ENCODE peak calls at places on chromosomes 6 and 20, in four cellular contexts. One of them, this sample, is unnamed.

GRCh38 chr6:121443953-121444590 is 8.6 kb downstream of the GJA1 start:
- DNase-seq in heart left ventricle: no peak
- DNase-seq in CD4-positive, CD25-positive, alpha-beta regulatory T cell: no peak
- DNase-seq in AG09309: no peak
- DNase-seq in this sample: no peak

GRCh38 chr6:133621751-133622150 is 267.2 kb upstream of the TCF21 start:
- DNase-seq in heart left ventricle: no peak
- DNase-seq in CD4-positive, CD25-positive, alpha-beta regulatory T cell: no peak
- DNase-seq in AG09309: no peak
- DNase-seq in this sample: peak; percentile 75

GRCh38 chr6:46323312-46323965 is 152.7 kb upstream of the ENPP5 start:
- DNase-seq in heart left ventricle: no peak
- DNase-seq in CD4-positive, CD25-positive, alpha-beta regulatory T cell: no peak
- DNase-seq in AG09309: peak; percentile 96
- DNase-seq in this sample: peak; percentile 51

GRCh38 chr6:28807682-28808280 is 116.0 kb downstream of the TRIM27 start:
- DNase-seq in heart left ventricle: no peak
- DNase-seq in CD4-positive, CD25-positive, alpha-beta regulatory T cell: no peak
- DNase-seq in AG09309: no peak
- DNase-seq in this sample: peak; percentile 77

GRCh38 chr6:37565267-37566208 is 65.8 kb upstream of the CCDC167 start:
- DNase-seq in heart left ventricle: no peak
- DNase-seq in CD4-positive, CD25-positive, alpha-beta regulatory T cell: no peak
- DNase-seq in AG09309: no peak
- DNase-seq in this sample: no peak

GRCh38 chr6:105596284-105596755 is 193.4 kb upstream of the PREP start:
- DNase-seq in heart left ventricle: no peak
- DNase-seq in CD4-positive, CD25-positive, alpha-beta regulatory T cell: no peak
- DNase-seq in AG09309: peak; percentile 98
- DNase-seq in this sample: peak; percentile 87

GRCh38 chr20:25987073-25987927 is 290.6 kb upstream of the ZNF337 start:
- DNase-seq in heart left ventricle: peak; percentile 61
- DNase-seq in CD4-positive, CD25-positive, alpha-beta regulatory T cell: peak; percentile 49
- DNase-seq in AG09309: no peak
- DNase-seq in this sample: peak; percentile 41

GRCh38 chr6:151391471-151392428 is at the start of gene ZBTB2:
- DNase-seq in heart left ventricle: peak; percentile 80
- DNase-seq in CD4-positive, CD25-positive, alpha-beta regulatory T cell: peak; percentile 71
- DNase-seq in AG09309: no peak
- DNase-seq in this sample: peak; percentile 83

GRCh38 chr20:32975698-32976674 is 28.2 kb downstream of the SUN5 start:
- DNase-seq in heart left ventricle: peak; percentile 82
- DNase-seq in CD4-positive, CD25-positive, alpha-beta regulatory T cell: no peak
- DNase-seq in AG09309: no peak
- DNase-seq in this sample: no peak

GRCh38 chr6:50889912-50890311 is 71.2 kb downstream of the TFAP2B start:
- DNase-seq in heart left ventricle: no peak
- DNase-seq in CD4-positive, CD25-positive, alpha-beta regulatory T cell: no peak
- DNase-seq in AG09309: no peak
- DNase-seq in this sample: no peak

GRCh38 chr6:74447013-74447412 is 751.0 kb downstream of the CD109 start:
- DNase-seq in heart left ventricle: no peak
- DNase-seq in CD4-positive, CD25-positive, alpha-beta regulatory T cell: no peak
- DNase-seq in AG09309: no peak
- DNase-seq in this sample: peak; percentile 37

GRCh38 chr20:23187759-23188158 is 101.6 kb upstream of the CD93 start:
- DNase-seq in heart left ventricle: peak; percentile 48
- DNase-seq in CD4-positive, CD25-positive, alpha-beta regulatory T cell: no peak
- DNase-seq in AG09309: no peak
- DNase-seq in this sample: no peak

GRCh38 chr6:113723182-113723581 is 134.0 kb upstream of the MARCKS start:
- DNase-seq in heart left ventricle: no peak
- DNase-seq in CD4-positive, CD25-positive, alpha-beta regulatory T cell: no peak
- DNase-seq in AG09309: no peak
- DNase-seq in this sample: no peak

GRCh38 chr6:13453771-13454251 is 33.6 kb downstream of the GFOD1 start:
- DNase-seq in heart left ventricle: no peak
- DNase-seq in CD4-positive, CD25-positive, alpha-beta regulatory T cell: no peak
- DNase-seq in AG09309: no peak
- DNase-seq in this sample: peak; percentile 54

GRCh38 chr20:8372819-8373218 is 240.8 kb downstream of the PLCB1 start:
- DNase-seq in heart left ventricle: no peak
- DNase-seq in CD4-positive, CD25-positive, alpha-beta regulatory T cell: no peak
- DNase-seq in AG09309: no peak
- DNase-seq in this sample: no peak

GRCh38 chr6:150037526-150038201 is 12.3 kb upstream of the RAET1L start:
- DNase-seq in heart left ventricle: no peak
- DNase-seq in CD4-positive, CD25-positive, alpha-beta regulatory T cell: no peak
- DNase-seq in AG09309: no peak
- DNase-seq in this sample: peak; percentile 16

GRCh38 chr6:100724696-100725095 is 156.4 kb downstream of the ASCC3 start:
- DNase-seq in heart left ventricle: no peak
- DNase-seq in CD4-positive, CD25-positive, alpha-beta regulatory T cell: no peak
- DNase-seq in AG09309: no peak
- DNase-seq in this sample: no peak

GRCh38 chr6:33860706-33861474 is 57.1 kb upstream of the MLN start:
- DNase-seq in heart left ventricle: no peak
- DNase-seq in CD4-positive, CD25-positive, alpha-beta regulatory T cell: peak; percentile 59
- DNase-seq in AG09309: no peak
- DNase-seq in this sample: peak; percentile 37

GRCh38 chr20:60057866-60058807 is 99.9 kb downstream of the CDH26 start:
- DNase-seq in heart left ventricle: peak; percentile 61
- DNase-seq in CD4-positive, CD25-positive, alpha-beta regulatory T cell: peak; percentile 20
- DNase-seq in AG09309: no peak
- DNase-seq in this sample: no peak

GRCh38 chr20:36836591-36837329 is 39.2 kb upstream of the TLDC2 start:
- DNase-seq in heart left ventricle: no peak
- DNase-seq in CD4-positive, CD25-positive, alpha-beta regulatory T cell: no peak
- DNase-seq in AG09309: no peak
- DNase-seq in this sample: peak; percentile 73

GRCh38 chr20:3590164-3590563 is 73.0 kb downstream of the GFRA4 start:
- DNase-seq in heart left ventricle: no peak
- DNase-seq in CD4-positive, CD25-positive, alpha-beta regulatory T cell: no peak
- DNase-seq in AG09309: no peak
- DNase-seq in this sample: no peak

GRCh38 chr20:20267685-20268429 is 100.0 kb upstream of the INSM1 start:
- DNase-seq in heart left ventricle: no peak
- DNase-seq in CD4-positive, CD25-positive, alpha-beta regulatory T cell: no peak
- DNase-seq in AG09309: no peak
- DNase-seq in this sample: no peak

GRCh38 chr6:24125980-24126379 is at the start of gene NRSN1:
- DNase-seq in heart left ventricle: no peak
- DNase-seq in CD4-positive, CD25-positive, alpha-beta regulatory T cell: no peak
- DNase-seq in AG09309: no peak
- DNase-seq in this sample: no peak

GRCh38 chr20:833121-833449 is 430 bp upstream of the FAM110A start:
- DNase-seq in heart left ventricle: no peak
- DNase-seq in CD4-positive, CD25-positive, alpha-beta regulatory T cell: no peak
- DNase-seq in AG09309: no peak
- DNase-seq in this sample: no peak

GRCh38 chr20:34708621-34709043 is 4.5 kb downstream of the TP53INP2 start:
- DNase-seq in heart left ventricle: peak; percentile 45
- DNase-seq in CD4-positive, CD25-positive, alpha-beta regulatory T cell: peak; percentile 59
- DNase-seq in AG09309: no peak
- DNase-seq in this sample: peak; percentile 81

GRCh38 chr6:43250992-43251373 is 7.7 kb downstream of the TTBK1 start:
- DNase-seq in heart left ventricle: no peak
- DNase-seq in CD4-positive, CD25-positive, alpha-beta regulatory T cell: no peak
- DNase-seq in AG09309: no peak
- DNase-seq in this sample: peak; percentile 22

GRCh38 chr6:114342826-114343781 is at the start of gene HS3ST5:
- DNase-seq in heart left ventricle: peak; percentile 30
- DNase-seq in CD4-positive, CD25-positive, alpha-beta regulatory T cell: no peak
- DNase-seq in AG09309: no peak
- DNase-seq in this sample: no peak

GRCh38 chr6:160247457-160247883 is 11.2 kb downstream of the SLC22A2 start:
- DNase-seq in heart left ventricle: peak; percentile 36
- DNase-seq in CD4-positive, CD25-positive, alpha-beta regulatory T cell: no peak
- DNase-seq in AG09309: no peak
- DNase-seq in this sample: no peak

GRCh38 chr6:3229566-3230274 is 2.3 kb upstream of the TUBB2B start:
- DNase-seq in heart left ventricle: no peak
- DNase-seq in CD4-positive, CD25-positive, alpha-beta regulatory T cell: no peak
- DNase-seq in AG09309: no peak
- DNase-seq in this sample: no peak

GRCh38 chr6:206264-206663 is 86.0 kb upstream of the DUSP22 start:
- DNase-seq in heart left ventricle: no peak
- DNase-seq in CD4-positive, CD25-positive, alpha-beta regulatory T cell: no peak
- DNase-seq in AG09309: no peak
- DNase-seq in this sample: no peak

GRCh38 chr20:22763257-22763906 is 179.0 kb upstream of the FOXA2 start:
- DNase-seq in heart left ventricle: peak; percentile 75
- DNase-seq in CD4-positive, CD25-positive, alpha-beta regulatory T cell: no peak
- DNase-seq in AG09309: no peak
- DNase-seq in this sample: no peak

GRCh38 chr20:49700411-49701185 is 13.1 kb downstream of the B4GALT5 start:
- DNase-seq in heart left ventricle: no peak
- DNase-seq in CD4-positive, CD25-positive, alpha-beta regulatory T cell: no peak
- DNase-seq in AG09309: peak; percentile 64
- DNase-seq in this sample: peak; percentile 78

GRCh38 chr6:81171991-81172740 is 580.3 kb downstream of the TENT5A start:
- DNase-seq in heart left ventricle: peak; percentile 26
- DNase-seq in CD4-positive, CD25-positive, alpha-beta regulatory T cell: no peak
- DNase-seq in AG09309: no peak
- DNase-seq in this sample: peak; percentile 79

GRCh38 chr6:100731411-100731810 is 149.7 kb downstream of the ASCC3 start:
- DNase-seq in heart left ventricle: no peak
- DNase-seq in CD4-positive, CD25-positive, alpha-beta regulatory T cell: no peak
- DNase-seq in AG09309: no peak
- DNase-seq in this sample: no peak

GRCh38 chr6:128521302-128521632 is 868 bp upstream of the PTPRK start:
- DNase-seq in heart left ventricle: no peak
- DNase-seq in CD4-positive, CD25-positive, alpha-beta regulatory T cell: no peak
- DNase-seq in AG09309: no peak
- DNase-seq in this sample: no peak
- H3K4me3 ChIP-seq in heart left ventricle: peak overlapping the region; percentile 90
- H3K4me3 ChIP-seq in CD4-positive, CD25-positive, alpha-beta regulatory T cell: peak overlapping the region; percentile 18
- H3K4me3 ChIP-seq in AG09309: peak overlapping the region; percentile 97
- H3K4me3 ChIP-seq in this sample: peak overlapping the region; percentile 100

GRCh38 chr6:144416244-144416643 is 131.1 kb downstream of the UTRN start:
- DNase-seq in heart left ventricle: no peak
- DNase-seq in CD4-positive, CD25-positive, alpha-beta regulatory T cell: no peak
- DNase-seq in AG09309: no peak
- DNase-seq in this sample: no peak

GRCh38 chr6:144415835-144416237 is 130.7 kb downstream of the UTRN start:
- DNase-seq in heart left ventricle: no peak
- DNase-seq in CD4-positive, CD25-positive, alpha-beta regulatory T cell: no peak
- DNase-seq in AG09309: peak; percentile 24
- DNase-seq in this sample: peak; percentile 91

GRCh38 chr6:144416773-144417172 is 131.6 kb downstream of the UTRN start:
- DNase-seq in heart left ventricle: no peak
- DNase-seq in CD4-positive, CD25-positive, alpha-beta regulatory T cell: no peak
- DNase-seq in AG09309: no peak
- DNase-seq in this sample: peak; percentile 17

GRCh38 chr6:144413418-144413817 is 128.3 kb downstream of the UTRN start:
- DNase-seq in heart left ventricle: no peak
- DNase-seq in CD4-positive, CD25-positive, alpha-beta regulatory T cell: no peak
- DNase-seq in AG09309: no peak
- DNase-seq in this sample: no peak

GRCh38 chr6:144415014-144415413 is 129.9 kb downstream of the UTRN start:
- DNase-seq in heart left ventricle: no peak
- DNase-seq in CD4-positive, CD25-positive, alpha-beta regulatory T cell: no peak
- DNase-seq in AG09309: no peak
- DNase-seq in this sample: peak; percentile 84
- H3K4me3 ChIP-seq in heart left ventricle: no peak overlapping the region
- H3K4me3 ChIP-seq in CD4-positive, CD25-positive, alpha-beta regulatory T cell: no peak overlapping the region
- H3K4me3 ChIP-seq in AG09309: no peak overlapping the region
- H3K4me3 ChIP-seq in this sample: no peak overlapping the region

GRCh38 chr6:156167289-156168076 is 609.7 kb upstream of the ARID1B start:
- DNase-seq in heart left ventricle: peak; percentile 27
- DNase-seq in CD4-positive, CD25-positive, alpha-beta regulatory T cell: no peak
- DNase-seq in AG09309: no peak
- DNase-seq in this sample: no peak
- H3K4me3 ChIP-seq in heart left ventricle: peak overlapping the region; percentile 32
- H3K4me3 ChIP-seq in CD4-positive, CD25-positive, alpha-beta regulatory T cell: peak overlapping the region; percentile 45
- H3K4me3 ChIP-seq in AG09309: no peak overlapping the region
- H3K4me3 ChIP-seq in this sample: peak overlapping the region; percentile 27

GRCh38 chr6:131949909-131950766 is 1.0 kb downstream of the CCN2 start:
- DNase-seq in heart left ventricle: peak; percentile 74
- DNase-seq in CD4-positive, CD25-positive, alpha-beta regulatory T cell: no peak
- DNase-seq in AG09309: peak; percentile 81
- DNase-seq in this sample: peak; percentile 93
- H3K4me3 ChIP-seq in heart left ventricle: peak overlapping the region; percentile 64
- H3K4me3 ChIP-seq in CD4-positive, CD25-positive, alpha-beta regulatory T cell: no peak overlapping the region
- H3K4me3 ChIP-seq in AG09309: peak overlapping the region; percentile 83
- H3K4me3 ChIP-seq in this sample: peak overlapping the region; percentile 68

DNA sequence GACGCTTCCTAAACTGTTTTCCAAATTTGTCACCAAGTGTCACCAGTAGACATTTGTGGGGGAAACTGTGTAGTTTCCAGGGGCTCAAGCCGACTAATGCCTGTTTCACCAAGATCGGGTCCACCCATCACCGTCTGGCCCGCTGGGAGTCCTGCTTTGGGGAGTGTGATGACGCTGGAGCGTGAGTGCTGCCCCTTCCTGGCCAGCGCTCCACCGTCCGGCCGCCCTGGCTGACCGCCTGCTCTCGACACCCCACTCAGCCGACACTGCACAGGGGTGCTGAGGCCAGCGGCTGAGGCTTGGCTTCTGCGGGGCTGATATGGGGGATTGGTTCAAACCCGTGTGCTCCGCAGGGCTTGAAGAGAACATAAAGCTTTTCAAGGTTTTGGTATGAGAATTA is 160.1 kb downstream of the SMOC2 start:
- DNase-seq in heart left ventricle: no peak
- DNase-seq in CD4-positive, CD25-positive, alpha-beta regulatory T cell: no peak
- DNase-seq in AG09309: no peak
- DNase-seq in this sample: no peak
- H3K4me3 ChIP-seq in heart left ventricle: no peak overlapping the region
- H3K4me3 ChIP-seq in CD4-positive, CD25-positive, alpha-beta regulatory T cell: no peak overlapping the region
- H3K4me3 ChIP-seq in AG09309: no peak overlapping the region
- H3K4me3 ChIP-seq in this sample: no peak overlapping the region

GRCh38 chr6:27545271-27546046 is 72.6 kb upstream of the ZNF184 start:
- DNase-seq in heart left ventricle: no peak
- DNase-seq in CD4-positive, CD25-positive, alpha-beta regulatory T cell: no peak
- DNase-seq in AG09309: no peak
- DNase-seq in this sample: peak; percentile 45

GRCh38 chr6:27542485-27542884 is 69.6 kb upstream of the ZNF184 start:
- DNase-seq in heart left ventricle: no peak
- DNase-seq in CD4-positive, CD25-positive, alpha-beta regulatory T cell: no peak
- DNase-seq in AG09309: no peak
- DNase-seq in this sample: no peak

GRCh38 chr6:27546522-27546921 is 73.6 kb upstream of the ZNF184 start:
- DNase-seq in heart left ventricle: no peak
- DNase-seq in CD4-positive, CD25-positive, alpha-beta regulatory T cell: no peak
- DNase-seq in AG09309: no peak
- DNase-seq in this sample: no peak

GRCh38 chr6:27547157-27548075 is 74.5 kb upstream of the ZNF184 start:
- DNase-seq in heart left ventricle: no peak
- DNase-seq in CD4-positive, CD25-positive, alpha-beta regulatory T cell: no peak
- DNase-seq in AG09309: no peak
- DNase-seq in this sample: peak; percentile 61

GRCh38 chr6:27544612-27545260 is 71.8 kb upstream of the ZNF184 start:
- DNase-seq in heart left ventricle: no peak
- DNase-seq in CD4-positive, CD25-positive, alpha-beta regulatory T cell: no peak
- DNase-seq in AG09309: no peak
- DNase-seq in this sample: peak; percentile 16
- H3K4me3 ChIP-seq in heart left ventricle: no peak overlapping the region
- H3K4me3 ChIP-seq in CD4-positive, CD25-positive, alpha-beta regulatory T cell: no peak overlapping the region
- H3K4me3 ChIP-seq in AG09309: peak overlapping the region; percentile 29
- H3K4me3 ChIP-seq in this sample: peak overlapping the region; percentile 44